ENCODE peak calls at places on chromosome 9, in nine cellular contexts. G is psoas muscle, V is IMR-90, R is iris pigment epithelial cell, P is ovary, Q is aorta, I is A549, W is posterior cingulate gyrus, E is H9. H is an unnamed sample.

GRCh38 chr9:2319421-2319820 is 302.2 kb upstream of the VLDLR start:
- DNase-seq in G (no peak), V (peak), R (peak), P (no peak), Q (no peak), I (no peak), W (no peak), E (no peak), H (no peak)

GRCh38 chr9:97802276-97802675 is 50.8 kb upstream of the FOXE1 start:
- DNase-seq in G (no peak), V (peak), R (peak), P (no peak), Q (no peak), I (peak), W (no peak), E (no peak), H (no peak)

GRCh38 chr9:96113045-96113444 is 188.9 kb downstream of the HSD17B3 start:
- DNase-seq in G (no peak), V (no peak), R (no peak), P (no peak), Q (no peak), I (no peak), W (no peak), E (no peak), H (no peak)

GRCh38 chr9:75812139-75812538 is 78.3 kb upstream of the PCSK5 start:
- DNase-seq in G (no peak), V (no peak), R (peak), P (no peak), Q (no peak), I (no peak), W (no peak), E (no peak), H (no peak)

GRCh38 chr9:92196909-92197308 is 81.7 kb upstream of the SPTLC1 start:
- DNase-seq in G (no peak), V (peak), R (peak), P (no peak), Q (no peak), I (no peak), W (no peak), E (no peak), H (no peak)

GRCh38 chr9:33817327-33818166 is 587 bp downstream of the UBE2R2 start:
- DNase-seq in G (peak), V (peak), R (peak), P (peak), Q (no peak), I (peak), W (no peak), E (peak), H (no peak)

GRCh38 chr9:126295082-126295477 is 31.5 kb upstream of the MVB12B start:
- DNase-seq in G (no peak), V (no peak), R (no peak), P (no peak), Q (no peak), I (no peak), W (no peak), E (no peak), H (no peak)

GRCh38 chr9:110066929-110067716 is 140.8 kb downstream of the C9orf152 start:
- DNase-seq in G (no peak), V (no peak), R (no peak), P (no peak), Q (no peak), I (no peak), W (no peak), E (no peak), H (no peak)

GRCh38 chr9:4228606-4229005 is 71.3 kb downstream of the GLIS3 start:
- DNase-seq in G (no peak), V (peak), R (peak), P (no peak), Q (no peak), I (no peak), W (no peak), E (no peak), H (no peak)

GRCh38 chr9:116278326-116278725 is 124.7 kb downstream of the PAPPA start:
- DNase-seq in G (no peak), V (no peak), R (no peak), P (no peak), Q (no peak), I (no peak), W (no peak), E (no peak), H (no peak)

GRCh38 chr9:111438576-111439235 is 45.5 kb downstream of the ECPAS start:
- DNase-seq in G (no peak), V (peak), R (peak), P (no peak), Q (no peak), I (no peak), W (no peak), E (no peak), H (no peak)

GRCh38 chr9:116404228-116404627 is 250.6 kb downstream of the PAPPA start:
- DNase-seq in G (no peak), V (no peak), R (no peak), P (no peak), Q (no peak), I (no peak), W (no peak), E (no peak), H (no peak)

GRCh38 chr9:121207371-121207940 is 5.8 kb upstream of the RAB14 start:
- DNase-seq in G (no peak), V (no peak), R (no peak), P (no peak), Q (no peak), I (no peak), W (no peak), E (no peak), H (no peak)

GRCh38 chr9:89363921-89364663 is 45.8 kb downstream of the SECISBP2 start:
- DNase-seq in G (no peak), V (no peak), R (no peak), P (no peak), Q (peak), I (no peak), W (no peak), E (no peak), H (peak)

GRCh38 chr9:116075191-116075590 is 78.4 kb upstream of the PAPPA start:
- DNase-seq in G (no peak), V (peak), R (peak), P (no peak), Q (no peak), I (no peak), W (no peak), E (no peak), H (no peak)

GRCh38 chr9:113738898-113739604 is 137.1 kb upstream of the ZNF618 start:
- DNase-seq in G (no peak), V (no peak), R (no peak), P (no peak), Q (no peak), I (no peak), W (no peak), E (peak), H (no peak)

GRCh38 chr9:120531683-120532300 is 48.2 kb downstream of the CDK5RAP2 start:
- DNase-seq in G (no peak), V (peak), R (peak), P (no peak), Q (no peak), I (peak), W (no peak), E (peak), H (no peak)

GRCh38 chr9:4106744-4107143 is 193.1 kb downstream of the GLIS3 start:
- DNase-seq in G (no peak), V (peak), R (peak), P (no peak), Q (no peak), I (no peak), W (no peak), E (no peak), H (no peak)

GRCh38 chr9:11469745-11470144 is 856.9 kb upstream of the PTPRD start:
- DNase-seq in G (no peak), V (no peak), R (no peak), P (no peak), Q (no peak), I (no peak), W (no peak), E (no peak), H (no peak)

GRCh38 chr9:69190866-69191672 is 17.0 kb downstream of the TJP2 start:
- DNase-seq in G (no peak), V (no peak), R (no peak), P (no peak), Q (no peak), I (no peak), W (no peak), E (no peak), H (no peak)

GRCh38 chr9:17477816-17478215 is 101.0 kb upstream of the SH3GL2 start:
- DNase-seq in G (no peak), V (no peak), R (no peak), P (no peak), Q (no peak), I (no peak), W (no peak), E (no peak), H (no peak)

GRCh38 chr9:98951967-98952366 is 8.3 kb downstream of the COL15A1 start:
- DNase-seq in G (no peak), V (no peak), R (no peak), P (no peak), Q (no peak), I (no peak), W (no peak), E (no peak), H (peak)

GRCh38 chr9:126702501-126703329 is 89.0 kb downstream of the LMX1B start:
- DNase-seq in G (no peak), V (no peak), R (peak), P (no peak), Q (peak), I (peak), W (no peak), E (peak), H (peak)

GRCh38 chr9:111632051-111632450 is 917 bp downstream of the DNAJC25 start:
- DNase-seq in G (no peak), V (no peak), R (peak), P (no peak), Q (no peak), I (no peak), W (no peak), E (no peak), H (no peak)

GRCh38 chr9:122190597-122191381 is 31.1 kb downstream of the MORN5 start:
- DNase-seq in G (no peak), V (peak), R (no peak), P (no peak), Q (no peak), I (no peak), W (no peak), E (no peak), H (no peak)

GRCh38 chr9:93130861-93131481 is 3.1 kb downstream of the NINJ1 start:
- DNase-seq in G (peak), V (no peak), R (no peak), P (no peak), Q (no peak), I (no peak), W (no peak), E (no peak), H (no peak)

GRCh38 chr9:128101690-128102089 is 25.8 kb downstream of the PTGES2 start:
- DNase-seq in G (peak), V (no peak), R (no peak), P (peak), Q (peak), I (no peak), W (no peak), E (peak), H (no peak)

GRCh38 chr9:109192732-109193361 is 25.8 kb upstream of the FRRS1L start:
- DNase-seq in G (no peak), V (peak), R (peak), P (peak), Q (no peak), I (peak), W (no peak), E (peak), H (peak)

GRCh38 chr9:104247899-104248460 is 153.9 kb downstream of the SMC2 start:
- DNase-seq in G (no peak), V (no peak), R (peak), P (no peak), Q (no peak), I (no peak), W (no peak), E (no peak), H (no peak)

GRCh38 chr9:126456802-126457547 is 130.3 kb downstream of the MVB12B start:
- DNase-seq in G (no peak), V (no peak), R (no peak), P (no peak), Q (no peak), I (no peak), W (no peak), E (peak), H (peak)

GRCh38 chr9:81849631-81850259 is 78.5 kb upstream of the SPATA31D4 start:
- DNase-seq in G (no peak), V (no peak), R (peak), P (no peak), Q (no peak), I (no peak), W (no peak), E (no peak), H (no peak)

GRCh38 chr9:37197158-37198033 is 77.0 kb downstream of the ZCCHC7 start:
- DNase-seq in G (no peak), V (peak), R (peak), P (no peak), Q (no peak), I (no peak), W (no peak), E (no peak), H (no peak)

GRCh38 chr9:4297795-4298254 is 2.0 kb downstream of the GLIS3 start:
- DNase-seq in G (peak), V (peak), R (peak), P (peak), Q (peak), I (peak), W (peak), E (peak), H (peak)

GRCh38 chr9:76704601-76705204 is 59.5 kb upstream of the PCA3 start:
- DNase-seq in G (no peak), V (peak), R (peak), P (no peak), Q (no peak), I (peak), W (no peak), E (no peak), H (no peak)

GRCh38 chr9:79667716-79668458 is 96.1 kb downstream of the TLE4 start:
- DNase-seq in G (no peak), V (no peak), R (no peak), P (no peak), Q (no peak), I (peak), W (no peak), E (no peak), H (no peak)

GRCh38 chr9:36284226-36284625 is 26.0 kb upstream of the GNE start:
- DNase-seq in G (no peak), V (no peak), R (no peak), P (no peak), Q (no peak), I (no peak), W (no peak), E (no peak), H (no peak)

GRCh38 chr9:3880851-3881250 is 355.1 kb upstream of the RFX3 start:
- DNase-seq in G (no peak), V (peak), R (peak), P (no peak), Q (no peak), I (no peak), W (no peak), E (no peak), H (no peak)

GRCh38 chr9:129130791-129131190 is 19.6 kb downstream of the PTPA start:
- DNase-seq in G (no peak), V (no peak), R (no peak), P (no peak), Q (no peak), I (no peak), W (no peak), E (no peak), H (no peak)

GRCh38 chr9:124835026-124835501 is 18.2 kb upstream of the WDR38 start:
- DNase-seq in G (peak), V (peak), R (peak), P (peak), Q (no peak), I (no peak), W (no peak), E (no peak), H (no peak)